ENCODE peak calls at places on chromosomes 16 and 17, in six cellular contexts. One of them, this sample, is unnamed.

GRCh38 chr16:29170393-29171239 is 185.8 kb downstream of the LAT start:
- DNase-seq in AG09319: no peak
- DNase-seq in glutamatergic neuron: peak; percentile 55
- DNase-seq in lung: no peak
- DNase-seq in WTC11: no peak
- DNase-seq in neural progenitor cell: no peak
- DNase-seq in this sample: no peak

GRCh38 chr16:50266337-50267091 is at the start of gene ADCY7:
- DNase-seq in AG09319: peak; percentile 49
- DNase-seq in glutamatergic neuron: peak; percentile 60
- DNase-seq in lung: peak; percentile 61
- DNase-seq in WTC11: peak; percentile 45
- DNase-seq in neural progenitor cell: peak; percentile 41
- DNase-seq in this sample: peak; percentile 64

GRCh38 chr16:12440233-12440530 is 363.5 kb downstream of the CPPED1 start:
- DNase-seq in AG09319: no peak
- DNase-seq in glutamatergic neuron: no peak
- DNase-seq in lung: no peak
- DNase-seq in WTC11: no peak
- DNase-seq in neural progenitor cell: no peak
- DNase-seq in this sample: no peak

GRCh38 chr16:72468582-72468981 is 296.6 kb upstream of the PMFBP1 start:
- DNase-seq in AG09319: no peak
- DNase-seq in glutamatergic neuron: no peak
- DNase-seq in lung: no peak
- DNase-seq in WTC11: no peak
- DNase-seq in neural progenitor cell: no peak
- DNase-seq in this sample: no peak

GRCh38 chr16:2981177-2981898 is 1.1 kb upstream of the PKMYT1 start:
- DNase-seq in AG09319: no peak
- DNase-seq in glutamatergic neuron: no peak
- DNase-seq in lung: no peak
- DNase-seq in WTC11: no peak
- DNase-seq in neural progenitor cell: peak; percentile 85
- DNase-seq in this sample: no peak

GRCh38 chr16:85234310-85235235 is 122.3 kb upstream of the CIBAR2 start:
- DNase-seq in AG09319: peak; percentile 73
- DNase-seq in glutamatergic neuron: peak; percentile 89
- DNase-seq in lung: peak; percentile 40
- DNase-seq in WTC11: peak; percentile 92
- DNase-seq in neural progenitor cell: peak; percentile 98
- DNase-seq in this sample: peak; percentile 87

GRCh38 chr17:5585814-5586558 is 1.7 kb upstream of the NLRP1 start:
- DNase-seq in AG09319: no peak
- DNase-seq in glutamatergic neuron: no peak
- DNase-seq in lung: no peak
- DNase-seq in WTC11: no peak
- DNase-seq in neural progenitor cell: no peak
- DNase-seq in this sample: peak; percentile 26

GRCh38 chr16:17171250-17172143 is 299.3 kb downstream of the XYLT1 start:
- DNase-seq in AG09319: no peak
- DNase-seq in glutamatergic neuron: no peak
- DNase-seq in lung: no peak
- DNase-seq in WTC11: no peak
- DNase-seq in neural progenitor cell: no peak
- DNase-seq in this sample: no peak

GRCh38 chr17:71237903-71238538 is 882.8 kb upstream of the SOX9 start:
- DNase-seq in AG09319: peak; percentile 32
- DNase-seq in glutamatergic neuron: no peak
- DNase-seq in lung: no peak
- DNase-seq in WTC11: no peak
- DNase-seq in neural progenitor cell: no peak
- DNase-seq in this sample: no peak

GRCh38 chr17:17921192-17922082 is 50.8 kb downstream of the TOM1L2 start:
- DNase-seq in AG09319: peak; percentile 69
- DNase-seq in glutamatergic neuron: no peak
- DNase-seq in lung: no peak
- DNase-seq in WTC11: peak; percentile 49
- DNase-seq in neural progenitor cell: peak; percentile 77
- DNase-seq in this sample: no peak

GRCh38 chr17:75872434-75873351 is 5.7 kb downstream of the TRIM47 start:
- DNase-seq in AG09319: peak; percentile 59
- DNase-seq in glutamatergic neuron: no peak
- DNase-seq in lung: peak; percentile 71
- DNase-seq in WTC11: no peak
- DNase-seq in neural progenitor cell: no peak
- DNase-seq in this sample: no peak

GRCh38 chr17:76208120-76208519 is 32.2 kb downstream of the RNF157 start:
- DNase-seq in AG09319: no peak
- DNase-seq in glutamatergic neuron: no peak
- DNase-seq in lung: no peak
- DNase-seq in WTC11: no peak
- DNase-seq in neural progenitor cell: no peak
- DNase-seq in this sample: no peak

GRCh38 chr16:46789499-46790414 is 41.2 kb downstream of the C16orf87 start:
- DNase-seq in AG09319: no peak
- DNase-seq in glutamatergic neuron: peak; percentile 75
- DNase-seq in lung: peak; percentile 82
- DNase-seq in WTC11: peak; percentile 86
- DNase-seq in neural progenitor cell: peak; percentile 80
- DNase-seq in this sample: peak; percentile 74
- TF ChIP-seq CTCF in AG09319: no peak
- TF ChIP-seq CTCF in glutamatergic neuron: no peak
- TF ChIP-seq CTCF in lung: no peak
- TF ChIP-seq CTCF in WTC11: no peak
- TF ChIP-seq CTCF in neural progenitor cell: no peak
- TF ChIP-seq CTCF in this sample: no peak

DNA sequence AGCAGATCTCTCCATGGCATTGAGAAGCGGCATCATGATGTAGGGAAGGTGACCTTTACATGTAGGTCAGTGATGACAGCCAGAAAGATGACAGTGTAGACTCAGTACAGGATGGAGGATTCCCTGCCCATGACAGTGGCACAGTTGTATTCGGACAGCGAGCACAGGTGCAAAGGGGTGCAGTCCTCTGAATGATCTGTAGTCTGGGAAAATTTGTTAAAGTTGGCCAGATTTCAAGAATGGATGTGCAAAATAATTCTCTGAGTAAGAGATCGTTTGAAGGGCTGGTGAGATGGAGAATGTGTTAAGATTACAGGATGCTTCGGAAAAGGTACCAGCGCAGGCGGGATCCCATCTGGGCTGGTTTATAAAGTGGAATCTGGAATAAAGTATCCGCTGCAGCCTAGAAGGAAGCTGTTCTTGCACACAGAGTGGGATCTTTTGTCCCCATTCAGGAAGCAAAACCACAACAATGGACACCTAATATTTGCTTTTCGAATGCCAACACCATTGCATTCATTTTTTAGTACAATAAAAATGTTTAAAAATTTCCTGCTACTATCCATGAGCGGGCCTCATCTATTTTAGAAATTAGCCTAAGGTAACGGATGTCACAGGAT is 101.2 kb downstream of the RPTOR start:
- DNase-seq in AG09319: no peak
- DNase-seq in glutamatergic neuron: no peak
- DNase-seq in lung: no peak
- DNase-seq in WTC11: no peak
- DNase-seq in neural progenitor cell: no peak
- DNase-seq in this sample: no peak
- TF ChIP-seq CTCF in AG09319: no peak
- TF ChIP-seq CTCF in glutamatergic neuron: no peak
- TF ChIP-seq CTCF in lung: no peak
- TF ChIP-seq CTCF in WTC11: no peak
- TF ChIP-seq CTCF in neural progenitor cell: no peak
- TF ChIP-seq CTCF in this sample: no peak

DNA sequence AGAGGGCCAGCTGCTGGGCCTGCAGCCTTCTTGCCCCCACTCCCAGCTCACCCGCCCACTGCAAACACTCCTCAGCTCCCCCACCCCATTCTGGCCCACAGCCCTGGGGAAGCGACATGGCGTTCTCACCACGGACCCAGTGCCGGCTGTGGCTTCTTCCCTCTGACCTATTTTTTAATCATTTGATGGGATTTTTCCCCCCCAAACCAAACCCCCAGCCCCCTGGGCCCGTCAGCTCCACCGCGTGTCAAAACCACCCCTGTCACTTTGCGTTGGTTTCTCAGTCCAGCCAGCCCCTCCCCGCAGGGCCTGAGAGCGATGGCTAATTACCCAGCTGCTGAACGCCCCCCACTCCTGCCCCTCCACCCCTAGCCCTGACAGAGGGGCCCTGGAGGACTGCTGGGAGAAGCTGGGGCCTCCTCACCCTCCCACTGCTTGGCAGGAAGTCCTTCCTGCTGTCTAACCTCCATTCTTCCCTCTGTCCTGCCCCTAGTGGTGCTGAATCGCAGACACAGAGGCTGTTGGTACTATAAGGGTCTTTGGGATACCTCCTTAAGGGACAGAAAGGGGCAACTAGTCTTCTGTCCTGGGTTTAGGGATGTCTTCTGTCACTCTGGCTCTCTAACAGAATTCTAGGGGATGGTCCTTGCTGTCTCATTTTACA is 7.5 kb upstream of the TBX21 start:
- DNase-seq in AG09319: no peak
- DNase-seq in glutamatergic neuron: no peak
- DNase-seq in lung: no peak
- DNase-seq in WTC11: no peak
- DNase-seq in neural progenitor cell: no peak
- DNase-seq in this sample: no peak
- TF ChIP-seq CTCF in AG09319: no peak
- TF ChIP-seq CTCF in glutamatergic neuron: peak; percentile 21
- TF ChIP-seq CTCF in lung: no peak
- TF ChIP-seq CTCF in WTC11: no peak
- TF ChIP-seq CTCF in neural progenitor cell: peak; percentile 26
- TF ChIP-seq CTCF in this sample: no peak

DNA sequence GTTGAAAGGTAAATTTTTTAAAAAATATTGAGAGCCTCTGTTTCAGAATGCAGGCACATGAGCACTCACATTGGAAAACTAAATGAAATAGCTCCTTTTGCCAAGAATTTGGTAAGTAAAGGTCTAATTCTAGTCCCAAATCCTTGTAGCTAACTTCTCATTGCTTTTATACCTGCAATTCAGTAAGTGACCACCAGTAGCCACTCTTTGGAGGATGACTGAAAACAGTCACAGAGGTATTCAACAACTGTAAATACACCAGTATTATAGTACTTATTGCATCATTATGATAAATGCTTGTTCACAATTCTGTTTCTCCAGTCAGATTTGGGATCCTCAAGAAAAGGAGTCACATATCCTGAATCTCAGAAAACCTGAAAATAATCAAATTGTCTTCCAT is 562.4 kb upstream of the CDH11 start:
- DNase-seq in AG09319: no peak
- DNase-seq in glutamatergic neuron: no peak
- DNase-seq in lung: no peak
- DNase-seq in WTC11: no peak
- DNase-seq in neural progenitor cell: no peak
- DNase-seq in this sample: no peak
- TF ChIP-seq CTCF in AG09319: peak; percentile 13
- TF ChIP-seq CTCF in glutamatergic neuron: peak; percentile 37
- TF ChIP-seq CTCF in lung: no peak
- TF ChIP-seq CTCF in WTC11: no peak
- TF ChIP-seq CTCF in neural progenitor cell: peak; percentile 35
- TF ChIP-seq CTCF in this sample: no peak

DNA sequence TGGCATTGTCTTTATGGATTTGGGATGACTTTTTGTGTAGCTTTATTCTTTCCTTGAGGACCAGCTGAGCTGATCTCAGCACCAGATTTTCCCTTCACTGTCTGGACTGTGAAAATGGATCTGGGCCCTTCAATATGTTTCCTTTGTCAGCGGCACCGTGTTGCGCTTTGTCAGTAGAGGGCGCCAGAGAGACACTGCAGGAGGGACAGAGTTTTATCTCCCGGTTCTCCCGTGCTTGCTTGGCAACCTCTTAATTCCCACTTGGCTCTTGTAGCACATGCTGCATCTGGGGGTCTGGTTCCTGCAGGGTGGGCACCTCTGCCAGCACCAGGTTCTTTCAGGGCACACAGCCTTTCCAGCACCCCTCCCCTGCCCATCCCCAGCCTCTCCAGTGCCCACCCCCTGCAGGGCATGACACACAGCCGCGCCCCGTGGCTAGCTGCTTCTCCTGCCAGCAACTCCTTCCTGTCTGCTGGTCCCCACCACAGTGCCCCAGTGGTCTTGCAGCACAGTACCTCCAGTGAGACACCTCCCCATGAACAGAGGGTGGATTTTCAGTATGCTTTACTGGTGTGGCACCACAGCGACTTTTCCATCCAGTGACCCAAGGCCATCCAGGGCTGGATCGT is 19.6 kb downstream of the OR1D5 start:
- DNase-seq in AG09319: no peak
- DNase-seq in glutamatergic neuron: no peak
- DNase-seq in lung: no peak
- DNase-seq in WTC11: peak; percentile 61
- DNase-seq in neural progenitor cell: peak; percentile 39
- DNase-seq in this sample: no peak
- TF ChIP-seq CTCF in AG09319: no peak
- TF ChIP-seq CTCF in glutamatergic neuron: peak; percentile 32
- TF ChIP-seq CTCF in lung: no peak
- TF ChIP-seq CTCF in WTC11: peak; percentile 66
- TF ChIP-seq CTCF in neural progenitor cell: peak; percentile 34
- TF ChIP-seq CTCF in this sample: no peak

GRCh38 chr16:89686520-89687091 is at the start of gene CDK10:
- DNase-seq in AG09319: peak; percentile 61
- DNase-seq in glutamatergic neuron: peak; percentile 95
- DNase-seq in lung: peak; percentile 91
- DNase-seq in WTC11: peak; percentile 94
- DNase-seq in neural progenitor cell: peak; percentile 96
- DNase-seq in this sample: peak; percentile 97
- TF ChIP-seq CTCF in AG09319: no peak
- TF ChIP-seq CTCF in glutamatergic neuron: no peak
- TF ChIP-seq CTCF in lung: no peak
- TF ChIP-seq CTCF in WTC11: no peak
- TF ChIP-seq CTCF in neural progenitor cell: no peak
- TF ChIP-seq CTCF in this sample: no peak

GRCh38 chr16:57660715-57661463 is 7.2 kb upstream of the ADGRG3 start:
- DNase-seq in AG09319: no peak
- DNase-seq in glutamatergic neuron: no peak
- DNase-seq in lung: no peak
- DNase-seq in WTC11: no peak
- DNase-seq in neural progenitor cell: no peak
- DNase-seq in this sample: no peak
- TF ChIP-seq CTCF in AG09319: no peak
- TF ChIP-seq CTCF in glutamatergic neuron: no peak
- TF ChIP-seq CTCF in lung: no peak
- TF ChIP-seq CTCF in WTC11: no peak
- TF ChIP-seq CTCF in neural progenitor cell: no peak
- TF ChIP-seq CTCF in this sample: no peak

GRCh38 chr16:55043499-55043898 is 112.8 kb downstream of the IRX5 start:
- DNase-seq in AG09319: no peak
- DNase-seq in glutamatergic neuron: no peak
- DNase-seq in lung: no peak
- DNase-seq in WTC11: no peak
- DNase-seq in neural progenitor cell: peak; percentile 35
- DNase-seq in this sample: no peak
- TF ChIP-seq CTCF in AG09319: no peak
- TF ChIP-seq CTCF in glutamatergic neuron: no peak
- TF ChIP-seq CTCF in lung: no peak
- TF ChIP-seq CTCF in WTC11: no peak
- TF ChIP-seq CTCF in neural progenitor cell: peak; percentile 45
- TF ChIP-seq CTCF in this sample: no peak